ENCODE peak calls at places on chromosomes 7 and 10, in seven cellular contexts. One of them, this sample, is unnamed.

GRCh38 chr10:67788028-67788886 is 49.7 kb downstream of the DNAJC12 start:
- DNase-seq in prostate gland: no peak
- DNase-seq in psoas muscle: peak; percentile 63
- DNase-seq in HCT116: peak; percentile 42
- DNase-seq in CD8-positive, alpha-beta T cell: peak; percentile 51
- DNase-seq in tibial nerve: peak; percentile 19
- DNase-seq in esophagus squamous epithelium: no peak
- DNase-seq in this sample: peak; percentile 77

GRCh38 chr7:19113855-19114590 is 3.4 kb downstream of the TWIST1 start:
- DNase-seq in prostate gland: no peak
- DNase-seq in esophagus squamous epithelium: no peak
- DNase-seq in HCT116: no peak
- DNase-seq in CD8-positive, alpha-beta T cell: no peak
- DNase-seq in psoas muscle: no peak
- DNase-seq in tibial nerve: no peak
- DNase-seq in this sample: no peak

GRCh38 chr10:102935510-102935909 is 17.4 kb downstream of the CNNM2 start:
- DNase-seq in psoas muscle: no peak
- DNase-seq in prostate gland: no peak
- DNase-seq in HCT116: no peak
- DNase-seq in CD8-positive, alpha-beta T cell: no peak
- DNase-seq in tibial nerve: no peak
- DNase-seq in esophagus squamous epithelium: no peak
- DNase-seq in this sample: no peak

GRCh38 chr7:27976531-27976930 is 204.1 kb downstream of the JAZF1 start:
- DNase-seq in psoas muscle: no peak
- DNase-seq in prostate gland: no peak
- DNase-seq in CD8-positive, alpha-beta T cell: no peak
- DNase-seq in tibial nerve: no peak
- DNase-seq in esophagus squamous epithelium: no peak
- DNase-seq in HCT116: no peak
- DNase-seq in this sample: no peak

GRCh38 chr10:126075009-126075408 is 178.6 kb downstream of the FANK1 start:
- DNase-seq in psoas muscle: no peak
- DNase-seq in tibial nerve: no peak
- DNase-seq in HCT116: no peak
- DNase-seq in CD8-positive, alpha-beta T cell: no peak
- DNase-seq in esophagus squamous epithelium: no peak
- DNase-seq in prostate gland: no peak
- DNase-seq in this sample: no peak

GRCh38 chr10:55019461-55019860 is 218.4 kb upstream of the PCDH15 start:
- DNase-seq in HCT116: no peak
- DNase-seq in CD8-positive, alpha-beta T cell: no peak
- DNase-seq in tibial nerve: no peak
- DNase-seq in psoas muscle: no peak
- DNase-seq in esophagus squamous epithelium: no peak
- DNase-seq in prostate gland: no peak
- DNase-seq in this sample: no peak

GRCh38 chr7:50479743-50480517 is 29.8 kb upstream of the FIGNL1 start:
- DNase-seq in prostate gland: no peak
- DNase-seq in tibial nerve: no peak
- DNase-seq in esophagus squamous epithelium: no peak
- DNase-seq in HCT116: no peak
- DNase-seq in CD8-positive, alpha-beta T cell: no peak
- DNase-seq in psoas muscle: no peak
- DNase-seq in this sample: no peak

GRCh38 chr10:33337335-33337854 is 2.9 kb upstream of the NRP1 start:
- DNase-seq in CD8-positive, alpha-beta T cell: no peak
- DNase-seq in tibial nerve: no peak
- DNase-seq in psoas muscle: no peak
- DNase-seq in HCT116: no peak
- DNase-seq in esophagus squamous epithelium: no peak
- DNase-seq in prostate gland: no peak
- DNase-seq in this sample: no peak

GRCh38 chr10:109924947-109925620 is 1.8 kb upstream of the XPNPEP1 start:
- DNase-seq in tibial nerve: no peak
- DNase-seq in prostate gland: no peak
- DNase-seq in CD8-positive, alpha-beta T cell: no peak
- DNase-seq in esophagus squamous epithelium: no peak
- DNase-seq in HCT116: no peak
- DNase-seq in psoas muscle: no peak
- DNase-seq in this sample: no peak

GRCh38 chr7:22480523-22481075 is 19.4 kb downstream of the STEAP1B start:
- DNase-seq in CD8-positive, alpha-beta T cell: no peak
- DNase-seq in tibial nerve: no peak
- DNase-seq in esophagus squamous epithelium: no peak
- DNase-seq in HCT116: no peak
- DNase-seq in prostate gland: no peak
- DNase-seq in psoas muscle: no peak
- DNase-seq in this sample: no peak

GRCh38 chr10:114343623-114344306 is 60.5 kb downstream of the AFAP1L2 start:
- DNase-seq in CD8-positive, alpha-beta T cell: no peak
- DNase-seq in HCT116: no peak
- DNase-seq in psoas muscle: no peak
- DNase-seq in prostate gland: no peak
- DNase-seq in esophagus squamous epithelium: no peak
- DNase-seq in tibial nerve: no peak
- DNase-seq in this sample: no peak

GRCh38 chr10:31602541-31603244 is 283.7 kb downstream of the ZEB1 start:
- DNase-seq in CD8-positive, alpha-beta T cell: no peak
- DNase-seq in esophagus squamous epithelium: no peak
- DNase-seq in prostate gland: peak; percentile 77
- DNase-seq in psoas muscle: peak; percentile 92
- DNase-seq in HCT116: no peak
- DNase-seq in tibial nerve: peak; percentile 80
- DNase-seq in this sample: no peak

GRCh38 chr10:76080406-76080805 is 649.0 kb downstream of the LRMDA start:
- DNase-seq in tibial nerve: no peak
- DNase-seq in prostate gland: no peak
- DNase-seq in CD8-positive, alpha-beta T cell: no peak
- DNase-seq in esophagus squamous epithelium: no peak
- DNase-seq in psoas muscle: no peak
- DNase-seq in HCT116: no peak
- DNase-seq in this sample: no peak

GRCh38 chr7:44766416-44766801 is 17.8 kb downstream of the ZMIZ2 start:
- DNase-seq in tibial nerve: no peak
- DNase-seq in CD8-positive, alpha-beta T cell: no peak
- DNase-seq in esophagus squamous epithelium: no peak
- DNase-seq in HCT116: no peak
- DNase-seq in psoas muscle: no peak
- DNase-seq in prostate gland: no peak
- DNase-seq in this sample: no peak

GRCh38 chr7:139589474-139589873 is 66.0 kb downstream of the CLEC2L start:
- DNase-seq in psoas muscle: no peak
- DNase-seq in prostate gland: no peak
- DNase-seq in CD8-positive, alpha-beta T cell: no peak
- DNase-seq in tibial nerve: no peak
- DNase-seq in HCT116: no peak
- DNase-seq in esophagus squamous epithelium: no peak
- DNase-seq in this sample: no peak

GRCh38 chr7:138821912-138822311 is 23.9 kb upstream of the ATP6V0A4 start:
- DNase-seq in esophagus squamous epithelium: no peak
- DNase-seq in psoas muscle: no peak
- DNase-seq in CD8-positive, alpha-beta T cell: no peak
- DNase-seq in HCT116: no peak
- DNase-seq in tibial nerve: no peak
- DNase-seq in prostate gland: no peak
- DNase-seq in this sample: no peak

GRCh38 chr10:85510682-85511081 is 855.9 kb downstream of the GRID1 start:
- DNase-seq in esophagus squamous epithelium: no peak
- DNase-seq in prostate gland: no peak
- DNase-seq in tibial nerve: no peak
- DNase-seq in CD8-positive, alpha-beta T cell: no peak
- DNase-seq in psoas muscle: no peak
- DNase-seq in HCT116: no peak
- DNase-seq in this sample: no peak

GRCh38 chr7:66894463-66895080 is 26.5 kb upstream of the TMEM248 start:
- DNase-seq in psoas muscle: no peak
- DNase-seq in tibial nerve: no peak
- DNase-seq in CD8-positive, alpha-beta T cell: no peak
- DNase-seq in prostate gland: no peak
- DNase-seq in esophagus squamous epithelium: no peak
- DNase-seq in HCT116: no peak
- DNase-seq in this sample: no peak

DNA sequence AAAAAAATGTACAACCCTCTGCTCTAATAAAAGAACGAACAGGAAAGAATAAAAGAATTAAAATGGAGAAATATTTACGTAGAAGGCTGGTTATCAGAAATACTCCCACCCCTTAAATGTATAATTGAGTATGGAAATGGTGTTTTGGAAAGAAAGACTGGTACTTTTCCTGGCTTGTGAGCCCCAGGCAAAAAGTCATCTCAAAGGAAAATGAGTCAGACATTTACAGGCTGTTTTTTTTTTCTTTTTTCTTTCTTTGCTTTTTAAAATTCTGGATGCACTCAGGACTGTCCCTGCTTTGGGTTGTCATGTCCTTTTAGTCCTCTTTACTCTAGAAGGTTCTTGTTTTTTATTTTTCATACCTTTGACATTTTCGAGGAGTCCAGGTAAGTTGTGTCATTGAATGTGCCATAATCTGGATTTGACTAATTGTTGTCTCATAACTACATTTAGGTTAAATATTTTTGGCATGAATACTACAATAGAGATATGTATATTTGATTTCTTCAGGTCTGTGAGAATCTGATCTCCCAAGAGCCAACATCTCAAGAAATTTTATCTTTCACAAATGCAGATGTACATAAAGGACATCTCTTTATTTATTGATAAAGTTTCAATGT is 313.0 kb upstream of the GLI3 start:
- DNase-seq in esophagus squamous epithelium: no peak
- DNase-seq in HCT116: no peak
- DNase-seq in prostate gland: no peak
- DNase-seq in CD8-positive, alpha-beta T cell: no peak
- DNase-seq in psoas muscle: no peak
- DNase-seq in tibial nerve: no peak
- DNase-seq in this sample: no peak
- H3K9me3 ChIP-seq in esophagus squamous epithelium: no peaks in the 10 kb centered on the region
- H3K9me3 ChIP-seq in HCT116: no peaks in the 10 kb centered on the region
- H3K9me3 ChIP-seq in prostate gland: no peaks in the 10 kb centered on the region
- H3K9me3 ChIP-seq in CD8-positive, alpha-beta T cell: no peaks in the 10 kb centered on the region
- H3K9me3 ChIP-seq in psoas muscle: no peaks in the 10 kb centered on the region
- H3K9me3 ChIP-seq in tibial nerve: peaks cover 21% of the 10 kb centered on the region
- H3K9me3 ChIP-seq in this sample: no peaks in the 10 kb centered on the region

DNA sequence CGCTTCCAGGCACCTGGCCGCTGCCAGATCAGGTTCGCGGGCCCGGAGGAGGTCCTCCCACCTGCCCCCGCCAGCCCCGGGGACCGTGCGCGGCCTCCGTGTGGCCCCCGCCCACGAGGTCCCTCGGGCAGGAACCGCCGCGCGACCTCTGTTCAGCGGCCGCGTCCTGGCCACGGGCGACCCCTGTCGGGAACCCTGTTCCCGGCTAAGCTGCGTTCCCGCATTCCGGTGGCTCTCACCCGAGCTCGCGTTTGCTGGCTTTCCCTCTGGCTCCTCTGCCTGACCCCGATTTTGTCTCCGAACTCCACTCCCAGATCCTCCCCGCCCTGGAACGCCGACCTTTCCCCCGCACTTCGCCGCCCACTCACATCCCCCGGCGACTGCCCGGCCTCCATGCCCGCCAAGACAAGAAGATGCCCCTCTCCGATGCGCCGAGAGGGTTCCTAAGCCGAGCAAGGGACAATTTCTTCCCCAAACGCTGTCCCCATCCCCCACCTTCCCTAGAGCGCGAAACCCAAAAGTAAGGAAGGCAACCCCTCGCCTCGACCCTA is 2.3 kb downstream of the SFMBT2 start:
- DNase-seq in esophagus squamous epithelium: no peak
- DNase-seq in tibial nerve: no peak
- DNase-seq in psoas muscle: peak; percentile 64
- DNase-seq in prostate gland: peak; percentile 56
- DNase-seq in HCT116: no peak
- DNase-seq in CD8-positive, alpha-beta T cell: no peak
- DNase-seq in this sample: peak; percentile 29
- H3K27ac ChIP-seq in esophagus squamous epithelium: peak overlapping the region; percentile 70
- H3K27ac ChIP-seq in tibial nerve: peak overlapping the region; percentile 87
- H3K27ac ChIP-seq in psoas muscle: peak overlapping the region; percentile 81
- H3K27ac ChIP-seq in prostate gland: peak overlapping the region; percentile 90
- H3K27ac ChIP-seq in HCT116: no peak overlapping the region
- H3K27ac ChIP-seq in CD8-positive, alpha-beta T cell: peak overlapping the region; percentile 81
- H3K27ac ChIP-seq in this sample: peak overlapping the region; percentile 84

DNA sequence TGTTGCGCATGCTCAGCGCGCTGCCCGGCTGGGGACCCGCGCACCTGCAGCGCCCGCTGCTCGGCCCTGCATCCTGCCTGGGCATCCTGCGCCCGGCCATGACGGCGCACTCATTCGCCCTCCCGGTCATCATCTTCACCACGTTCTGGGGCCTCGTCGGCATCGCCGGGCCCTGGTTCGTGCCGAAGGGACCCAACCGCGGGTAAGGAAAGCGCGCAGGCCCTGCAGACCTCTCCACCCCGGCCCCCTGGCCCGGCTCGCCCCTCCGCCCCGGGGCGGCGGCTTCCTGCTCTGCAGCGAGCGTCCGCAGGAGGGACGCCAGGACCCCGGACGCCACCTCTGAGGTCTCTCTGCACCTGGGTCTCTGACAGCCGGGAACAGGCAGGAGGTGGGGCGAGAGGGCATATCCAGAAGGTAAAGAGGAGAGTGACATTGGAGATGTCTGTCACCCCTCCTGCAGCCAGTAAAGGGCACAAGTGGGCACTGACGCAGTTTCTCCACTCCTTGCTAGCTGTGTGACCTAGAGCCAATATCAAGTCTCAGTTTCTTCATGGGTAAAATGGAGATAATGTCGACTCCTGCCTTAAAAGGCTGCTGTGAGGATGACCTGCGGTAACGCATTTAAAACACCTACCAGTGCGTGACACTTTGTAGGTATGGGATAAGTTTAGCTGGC is at the start of gene ATP6V0E2:
- DNase-seq in HCT116: no peak
- DNase-seq in esophagus squamous epithelium: no peak
- DNase-seq in prostate gland: no peak
- DNase-seq in tibial nerve: no peak
- DNase-seq in psoas muscle: no peak
- DNase-seq in CD8-positive, alpha-beta T cell: no peak
- DNase-seq in this sample: no peak
- H3K4me1 ChIP-seq in HCT116: peaks cover 25% of the 10 kb centered on the region
- H3K4me1 ChIP-seq in esophagus squamous epithelium: peaks cover 5% of the 10 kb centered on the region
- H3K4me1 ChIP-seq in prostate gland: peaks cover 4% of the 10 kb centered on the region
- H3K4me1 ChIP-seq in tibial nerve: peaks cover 26% of the 10 kb centered on the region
- H3K4me1 ChIP-seq in psoas muscle: peaks cover 16% of the 10 kb centered on the region
- H3K4me1 ChIP-seq in CD8-positive, alpha-beta T cell: peaks cover 60% of the 10 kb centered on the region
- H3K4me1 ChIP-seq in this sample: peaks cover 56% of the 10 kb centered on the region

DNA sequence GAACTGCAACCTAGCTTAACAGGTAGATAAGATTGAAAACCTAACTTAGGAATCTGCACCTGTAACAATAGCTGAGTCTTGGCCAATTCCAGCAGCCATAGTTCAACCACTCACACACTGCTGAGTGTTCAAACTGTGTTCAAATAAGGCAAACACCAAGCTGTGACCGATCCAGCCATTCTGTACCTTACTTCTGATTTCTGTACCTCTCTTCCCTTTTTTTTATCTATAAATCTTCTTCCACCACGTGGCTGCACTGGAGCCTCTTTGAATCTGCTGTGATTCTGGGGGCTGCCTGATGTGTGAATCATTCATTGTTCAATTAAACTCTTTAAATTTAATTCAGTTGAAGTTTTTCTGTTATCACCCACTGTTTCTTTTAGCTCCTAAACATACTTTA is 15.7 kb upstream of the FOXL3 start:
- DNase-seq in CD8-positive, alpha-beta T cell: no peak
- DNase-seq in psoas muscle: no peak
- DNase-seq in prostate gland: no peak
- DNase-seq in tibial nerve: no peak
- DNase-seq in esophagus squamous epithelium: no peak
- DNase-seq in HCT116: no peak
- DNase-seq in this sample: no peak
- H3K9me3 ChIP-seq in CD8-positive, alpha-beta T cell: no peaks in the 10 kb centered on the region
- H3K9me3 ChIP-seq in psoas muscle: no peaks in the 10 kb centered on the region
- H3K9me3 ChIP-seq in prostate gland: no peaks in the 10 kb centered on the region
- H3K9me3 ChIP-seq in tibial nerve: peaks cover 50% of the 10 kb centered on the region
- H3K9me3 ChIP-seq in esophagus squamous epithelium: peaks cover 3% of the 10 kb centered on the region
- H3K9me3 ChIP-seq in HCT116: peaks cover 12% of the 10 kb centered on the region
- H3K9me3 ChIP-seq in this sample: no peaks in the 10 kb centered on the region

GRCh38 chr7:38830826-38831225 is 78.2 kb downstream of the VPS41 start:
- DNase-seq in tibial nerve: no peak
- DNase-seq in esophagus squamous epithelium: no peak
- DNase-seq in prostate gland: no peak
- DNase-seq in CD8-positive, alpha-beta T cell: no peak
- DNase-seq in psoas muscle: no peak
- DNase-seq in HCT116: no peak
- DNase-seq in this sample: no peak
- H3K27ac ChIP-seq in tibial nerve: no peak overlapping the region
- H3K27ac ChIP-seq in esophagus squamous epithelium: no peak overlapping the region
- H3K27ac ChIP-seq in prostate gland: no peak overlapping the region
- H3K27ac ChIP-seq in CD8-positive, alpha-beta T cell: no peak overlapping the region
- H3K27ac ChIP-seq in psoas muscle: no peak overlapping the region
- H3K27ac ChIP-seq in HCT116: no peak overlapping the region
- H3K27ac ChIP-seq in this sample: no peak overlapping the region